ENCODE peak calls at places on chromosome 16, in five cellular contexts. M is AG04450, E is lung, W is MG63, Y is H9. L is an unnamed sample.

GRCh38 chr16:3876695-3877094 is 3.8 kb downstream of the CREBBP start:
- DNase-seq in M (no peak), Y (no peak), W (no peak), E (no peak), L (no peak)

GRCh38 chr16:4212207-4212933 is 29.5 kb downstream of the SRL start:
- DNase-seq in E (no peak), M (no peak), Y (no peak), W (no peak), L (no peak)

GRCh38 chr16:9854665-9855064 is 327.6 kb downstream of the GRIN2A start:
- DNase-seq in E (no peak), M (no peak), W (peak; percentile 47), Y (no peak), L (no peak)

GRCh38 chr16:16805809-16806208 is 426.9 kb downstream of the NPIPA7 start:
- DNase-seq in M (no peak), W (no peak), Y (no peak), E (no peak), L (no peak)

GRCh38 chr16:66207139-66207863 is 159.2 kb upstream of the CDH5 start:
- DNase-seq in Y (no peak), E (peak; percentile 39), W (no peak), M (no peak), L (peak; percentile 26)

GRCh38 chr16:61937646-61938045 is 98.6 kb downstream of the CDH8 start:
- DNase-seq in W (no peak), M (no peak), E (no peak), Y (no peak), L (no peak)

GRCh38 chr16:69922200-69922599 is 28.9 kb upstream of the CLEC18A start:
- DNase-seq in Y (no peak), W (no peak), M (no peak), E (no peak), L (no peak)

GRCh38 chr16:47109361-47109760 is 34.4 kb downstream of the NETO2 start:
- DNase-seq in W (no peak), Y (no peak), E (no peak), M (no peak), L (no peak)

GRCh38 chr16:89729863-89730574 is 8.7 kb downstream of the ZNF276 start:
- DNase-seq in W (no peak), M (no peak), E (no peak), Y (no peak), L (peak; percentile 49)

GRCh38 chr16:81198635-81199034 is 39.9 kb upstream of the BCO1 start:
- DNase-seq in M (no peak), E (no peak), Y (peak; percentile 36), W (no peak), L (no peak)

GRCh38 chr16:87437911-87438610 is 45.9 kb downstream of the MAP1LC3B start:
- DNase-seq in Y (no peak), E (no peak), M (no peak), W (no peak), L (no peak)

GRCh38 chr16:14302031-14302398 is 230.9 kb downstream of the MRTFB start:
- DNase-seq in E (no peak), M (no peak), Y (peak; percentile 44), W (peak; percentile 83), L (peak; percentile 80)

GRCh38 chr16:11205754-11206459 is 50.1 kb downstream of the SOCS1 start:
- DNase-seq in Y (no peak), M (no peak), W (peak; percentile 48), E (no peak), L (no peak)

GRCh38 chr16:2761886-2762583 is 9.6 kb downstream of the SRRM2 start:
- DNase-seq in Y (no peak), E (no peak), M (no peak), W (no peak), L (no peak)

GRCh38 chr16:4136229-4136813 is 20.1 kb upstream of the ADCY9 start:
- DNase-seq in E (peak; percentile 86), M (no peak), W (no peak), Y (peak; percentile 80), L (peak; percentile 87)

GRCh38 chr16:46928811-46929210 is 44.6 kb downstream of the GPT2 start:
- DNase-seq in W (no peak), M (no peak), Y (no peak), E (no peak), L (peak; percentile 61)

GRCh38 chr16:54507091-54507490 is 220.5 kb upstream of the IRX3 start:
- DNase-seq in Y (no peak), E (no peak), M (no peak), W (no peak), L (no peak)

GRCh38 chr16:25481636-25482035 is 210.1 kb upstream of the HS3ST4 start:
- DNase-seq in M (no peak), Y (peak; percentile 38), E (no peak), W (no peak), L (peak; percentile 77)

GRCh38 chr16:12801511-12802042 is 2.1 kb downstream of the CPPED1 start:
- DNase-seq in W (peak; percentile 46), Y (no peak), E (peak; percentile 34), M (no peak), L (no peak)

GRCh38 chr16:89801800-89802199 is 14.6 kb downstream of the FANCA start:
- DNase-seq in M (no peak), W (no peak), Y (no peak), E (no peak), L (no peak)

GRCh38 chr16:65065031-65065430 is 56.8 kb downstream of the CDH11 start:
- DNase-seq in Y (no peak), W (no peak), E (no peak), M (no peak), L (no peak)

GRCh38 chr16:61374071-61374470 is 662.2 kb downstream of the CDH8 start:
- DNase-seq in M (no peak), W (no peak), Y (no peak), E (no peak), L (no peak)

GRCh38 chr16:57372372-57373116 is at the start of gene CX3CL1:
- DNase-seq in Y (peak; percentile 86), M (no peak), E (peak; percentile 53), W (peak; percentile 36), L (peak; percentile 91)

GRCh38 chr16:81080233-81080632 is 3.2 kb upstream of the C16orf46 start:
- DNase-seq in E (no peak), W (no peak), Y (no peak), M (no peak), L (no peak)

GRCh38 chr16:49599281-49599680 is 225.7 kb downstream of the C16orf78 start:
- DNase-seq in W (no peak), M (no peak), Y (peak; percentile 4), E (no peak), L (no peak)

GRCh38 chr16:89700649-89701424 is 668 bp downstream of the SPATA2L start:
- DNase-seq in E (no peak), Y (peak; percentile 73), W (no peak), M (no peak), L (peak; percentile 88)

GRCh38 chr16:69567031-69567680 is 1.4 kb downstream of the NFAT5 start:
- DNase-seq in E (no peak), Y (peak; percentile 39), M (no peak), W (peak; percentile 5), L (peak; percentile 68)

GRCh38 chr16:8581923-8582580 is 8.3 kb downstream of the TMEM114 start:
- DNase-seq in Y (no peak), E (no peak), M (no peak), W (no peak), L (no peak)

GRCh38 chr16:57479043-57479421 is 7.3 kb downstream of the DOK4 start:
- DNase-seq in W (no peak), E (no peak), M (no peak), Y (no peak), L (peak; percentile 53)

GRCh38 chr16:26269663-26270062 is 577.9 kb downstream of the HS3ST4 start:
- DNase-seq in W (no peak), M (no peak), E (no peak), Y (no peak), L (no peak)

GRCh38 chr16:804193-805048 is 3.9 kb upstream of the GNG13 start:
- DNase-seq in W (no peak), E (no peak), Y (no peak), M (no peak), L (no peak)

GRCh38 chr16:801584-802363 is 1.2 kb upstream of the GNG13 start:
- DNase-seq in E (no peak), W (no peak), Y (no peak), M (no peak), L (no peak)

GRCh38 chr16:803751-804075 is 3.2 kb upstream of the GNG13 start:
- DNase-seq in E (no peak), Y (no peak), W (no peak), M (no peak), L (no peak)

GRCh38 chr16:802461-802860 is 1.9 kb upstream of the GNG13 start:
- DNase-seq in Y (no peak), W (no peak), M (no peak), E (no peak), L (no peak)

DNA sequence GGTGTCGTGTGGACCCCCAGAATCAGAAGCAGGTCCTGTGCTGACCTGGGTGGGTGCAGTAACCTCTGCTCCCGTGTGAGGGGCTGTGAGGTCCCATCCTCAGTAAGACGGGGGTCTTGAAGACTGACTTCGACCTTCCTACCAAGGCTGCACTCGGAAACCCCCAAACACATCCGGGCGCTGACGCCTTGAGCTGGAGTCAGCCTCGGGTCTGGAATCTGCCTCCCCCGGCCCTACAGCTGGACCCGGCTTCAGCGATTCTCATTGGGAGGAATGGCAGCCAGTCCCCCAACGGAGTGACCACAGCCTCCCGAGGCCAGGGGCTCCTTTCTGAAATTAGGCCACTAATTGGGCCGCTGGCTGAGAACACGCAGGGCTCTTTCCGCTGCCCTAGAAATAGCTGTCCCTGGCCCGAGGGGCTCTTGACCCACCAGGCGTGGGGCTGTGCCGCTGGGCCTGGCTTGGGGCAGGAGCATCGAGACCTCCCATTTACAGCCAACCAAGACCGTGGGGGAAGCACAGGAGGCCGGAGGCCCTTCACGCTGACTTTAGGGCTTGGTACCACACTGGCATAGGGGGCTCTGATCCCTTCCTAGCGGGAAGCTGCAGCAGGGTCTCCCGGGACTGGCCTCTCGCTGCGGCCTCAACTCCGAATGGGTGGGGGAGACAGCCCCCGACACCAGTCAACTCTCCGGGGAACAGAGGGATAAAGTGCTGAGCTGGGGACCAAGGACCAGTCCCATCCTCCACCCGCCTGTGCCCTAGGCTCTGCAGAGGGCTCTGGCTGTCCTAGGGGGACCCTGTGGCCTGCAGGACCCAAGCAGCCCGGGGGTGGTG is 2.6 kb upstream of the GNG13 start:
- DNase-seq in Y (no peak), M (no peak), W (no peak), E (no peak), L (no peak)
- H3K27me3 ChIP-seq in Y (peaks cover 5% of the 10 kb centered on the region), M (peaks cover 23% of the 10 kb centered on the region), W (peaks cover 20% of the 10 kb centered on the region), E (no peaks in the 10 kb centered on the region), L (peaks cover 18% of the 10 kb centered on the region)

GRCh38 chr16:85225721-85226120 is 113.4 kb upstream of the CIBAR2 start:
- DNase-seq in E (no peak), W (no peak), M (no peak), Y (no peak), L (no peak)
- H3K27me3 ChIP-seq in E (no peaks in the 10 kb centered on the region), W (no peaks in the 10 kb centered on the region), M (no peaks in the 10 kb centered on the region), Y (no peaks in the 10 kb centered on the region), L (no peaks in the 10 kb centered on the region)

GRCh38 chr16:31484491-31485171 is 1.7 kb downstream of the SLC5A2 start:
- DNase-seq in E (peak; percentile 80), M (no peak), W (no peak), Y (peak; percentile 77), L (peak; percentile 79)
- H3K27me3 ChIP-seq in E (no peaks in the 10 kb centered on the region), M (peaks cover 30% of the 10 kb centered on the region), W (peaks cover 12% of the 10 kb centered on the region), Y (peaks cover 13% of the 10 kb centered on the region), L (peaks cover 55% of the 10 kb centered on the region)

DNA sequence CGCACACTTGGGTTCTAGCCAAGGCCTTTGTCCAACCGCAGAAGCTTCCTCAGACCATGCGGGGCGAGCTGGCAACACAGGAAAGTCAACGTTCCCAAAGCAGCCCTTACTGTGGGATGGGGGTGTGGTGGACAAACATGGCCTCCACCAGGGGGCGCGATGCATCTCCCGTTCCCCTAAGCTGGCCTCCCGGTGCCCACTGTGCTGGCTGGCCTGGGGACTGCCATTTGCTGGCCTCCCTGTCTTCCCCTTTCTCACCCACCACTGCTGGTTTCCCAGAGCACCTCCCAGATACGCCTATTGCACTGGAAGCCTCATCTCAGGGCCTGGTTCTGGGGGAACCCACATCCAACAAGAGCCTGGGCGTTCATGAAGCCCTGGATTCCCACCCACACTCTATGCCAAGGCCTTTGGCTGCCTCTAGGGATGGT is 145.3 kb downstream of the IRF8 start:
- DNase-seq in W (peak; percentile 28), Y (peak; percentile 86), E (no peak), M (peak; percentile 23), L (peak; percentile 93)
- H3K27me3 ChIP-seq in W (no peaks in the 10 kb centered on the region), Y (no peaks in the 10 kb centered on the region), E (no peaks in the 10 kb centered on the region), M (peaks cover 57% of the 10 kb centered on the region), L (peaks cover 9% of the 10 kb centered on the region)